ENCODE peak calls at places on chromosome 1, in six cellular contexts. J, E, Z, D, X and S are unnamed samples.

GRCh38 chr1:245578751-245579150 is 424.0 kb downstream of the KIF26B start:
- ATAC-seq in Z (no peak), E (no peak), X (no peak), J (no peak), D (no peak), S (no peak)

GRCh38 chr1:230561570-230561969 is 80.7 kb upstream of the COG2 start:
- ATAC-seq in D (no peak), X (no peak), Z (no peak), E (no peak), J (no peak), S (no peak)

GRCh38 chr1:85179517-85179916 is 21.3 kb downstream of the SYDE2 start:
- ATAC-seq in D (peak; percentile 93), E (no peak), J (no peak), Z (no peak), X (peak; percentile 93), S (peak; percentile 73)

GRCh38 chr1:88737338-88737927 is 53.4 kb downstream of the PKN2 start:
- ATAC-seq in Z (peak; percentile 44), J (peak; percentile 29), E (no peak), X (no peak), D (no peak), S (no peak)

GRCh38 chr1:91929246-91929645 is 20.0 kb upstream of the BRDT start:
- ATAC-seq in Z (no peak), X (no peak), J (peak; percentile 25), D (no peak), E (peak; percentile 43), S (no peak)

GRCh38 chr1:38589036-38589435 is 270.5 kb downstream of the RRAGC start:
- ATAC-seq in Z (no peak), D (no peak), E (peak; percentile 42), J (no peak), X (no peak), S (no peak)

GRCh38 chr1:244802041-244802440 is 33.4 kb upstream of the COX20 start:
- ATAC-seq in Z (peak; percentile 64), D (no peak), X (no peak), E (no peak), J (no peak), S (no peak)

GRCh38 chr1:9084883-9085282 is 15.4 kb upstream of the SLC2A5 start:
- ATAC-seq in J (no peak), Z (no peak), X (no peak), D (no peak), E (peak; percentile 96), S (no peak)

GRCh38 chr1:2547210-2548067 is 8.7 kb upstream of the TNFRSF14 start:
- ATAC-seq in Z (no peak), D (peak; percentile 31), J (no peak), X (peak; percentile 2), E (no peak), S (peak; percentile 40)

GRCh38 chr1:85626818-85627217 is 46.3 kb downstream of the CCN1 start:
- ATAC-seq in E (no peak), J (no peak), Z (no peak), X (no peak), D (no peak), S (no peak)

GRCh38 chr1:170012920-170013319 is 61.6 kb downstream of the KIFAP3 start:
- ATAC-seq in Z (no peak), E (no peak), J (no peak), X (no peak), D (no peak), S (no peak)

GRCh38 chr1:173753830-173754229 is 39.0 kb downstream of the KLHL20 start:
- ATAC-seq in Z (no peak), X (no peak), D (no peak), J (peak; percentile 88), E (no peak), S (no peak)

GRCh38 chr1:91224878-91225277 is 179.8 kb downstream of the HFM1 start:
- ATAC-seq in Z (no peak), E (no peak), D (no peak), X (no peak), J (peak; percentile 65), S (no peak)

GRCh38 chr1:89918127-89918793 is 76.7 kb upstream of the ZNF326 start:
- ATAC-seq in Z (peak; percentile 34), D (no peak), X (no peak), J (no peak), E (no peak), S (no peak)

GRCh38 chr1:155466617-155466972 is 96.0 kb downstream of the ASH1L start:
- ATAC-seq in Z (no peak), X (no peak), E (no peak), D (peak; percentile 17), J (no peak), S (peak; percentile 45)

GRCh38 chr1:116463730-116464129 is 90.7 kb downstream of the ATP1A1 start:
- ATAC-seq in E (no peak), X (no peak), J (no peak), Z (no peak), D (no peak), S (no peak)

GRCh38 chr1:176919386-176920378 is 244.8 kb downstream of the ASTN1 start:
- ATAC-seq in D (no peak), Z (no peak), X (no peak), J (no peak), E (no peak), S (no peak)

GRCh38 chr1:107889524-107889923 is 75.5 kb downstream of the VAV3 start:
- ATAC-seq in X (no peak), E (no peak), D (no peak), J (no peak), Z (no peak), S (no peak)

GRCh38 chr1:17075470-17076255 is 21.8 kb upstream of the SDHB start:
- ATAC-seq in E (no peak), D (peak; percentile 10), J (peak; percentile 65), Z (peak; percentile 89), X (no peak), S (peak; percentile 46)

GRCh38 chr1:28917757-28918118 is 3.4 kb downstream of the EPB41 start:
- ATAC-seq in D (peak; percentile 45), X (no peak), Z (no peak), E (no peak), J (no peak), S (peak; percentile 53)

GRCh38 chr1:156961709-156962108 is 41.3 kb downstream of the LRRC71 start:
- ATAC-seq in X (peak; percentile 41), D (peak; percentile 60), Z (peak; percentile 76), J (no peak), E (no peak), S (peak; percentile 56)

GRCh38 chr1:53303651-53304515 is 24.0 kb downstream of the LRP8 start:
- ATAC-seq in J (no peak), E (no peak), Z (no peak), D (no peak), X (no peak), S (no peak)

GRCh38 chr1:116361648-116362047 is 11.4 kb upstream of the ATP1A1 start:
- ATAC-seq in Z (no peak), D (no peak), J (peak; percentile 76), X (no peak), E (no peak), S (no peak)

GRCh38 chr1:9038881-9039760 is 12.9 kb upstream of the SLC2A7 start:
- ATAC-seq in Z (no peak), J (peak; percentile 13), E (no peak), X (no peak), D (no peak), S (no peak)

GRCh38 chr1:12376236-12377064 is 146.6 kb downstream of the VPS13D start:
- ATAC-seq in E (peak; percentile 46), Z (no peak), D (no peak), J (peak; percentile 12), X (no peak), S (no peak)

GRCh38 chr1:198713081-198713480 is 74.2 kb downstream of the PTPRC start:
- ATAC-seq in E (no peak), D (peak; percentile 73), Z (no peak), J (no peak), X (no peak), S (peak; percentile 79)

GRCh38 chr1:23366598-23366997 is 3.0 kb downstream of the ZNF436 start:
- ATAC-seq in X (no peak), D (no peak), J (no peak), Z (no peak), E (no peak), S (no peak)

GRCh38 chr1:234719454-234720258 is 109.7 kb upstream of the IRF2BP2 start:
- ATAC-seq in J (peak; percentile 19), X (no peak), D (no peak), E (no peak), Z (no peak), S (no peak)

GRCh38 chr1:217244946-217245345 is 385.9 kb downstream of the GPATCH2 start:
- ATAC-seq in Z (no peak), J (no peak), X (no peak), D (no peak), E (no peak), S (no peak)

GRCh38 chr1:193448682-193449461 is 262.5 kb upstream of the B3GALT2 start:
- ATAC-seq in J (no peak), X (peak; percentile 89), D (peak; percentile 85), E (no peak), Z (no peak), S (peak; percentile 96)

GRCh38 chr1:108327534-108328462 is 83.9 kb upstream of the NBPF4 start:
- ATAC-seq in Z (no peak), E (no peak), J (no peak), X (no peak), D (no peak), S (no peak)

GRCh38 chr1:162236201-162236600 is 140.5 kb downstream of the SPATA46 start:
- ATAC-seq in Z (no peak), D (no peak), X (no peak), E (no peak), J (no peak), S (no peak)

GRCh38 chr1:194474701-194475100 is 1288.3 kb upstream of the B3GALT2 start:
- ATAC-seq in Z (no peak), D (no peak), X (peak; percentile 34), E (no peak), J (no peak), S (no peak)

GRCh38 chr1:56446531-56447098 is 132.7 kb downstream of the PLPP3 start:
- ATAC-seq in X (no peak), J (peak; percentile 64), E (peak; percentile 60), D (no peak), Z (no peak), S (no peak)

GRCh38 chr1:230636575-230637163 is 5.6 kb upstream of the COG2 start:
- ATAC-seq in J (no peak), Z (no peak), E (no peak), X (no peak), D (peak; percentile 60), S (peak; percentile 71)

GRCh38 chr1:2642131-2642559 is 9.3 kb upstream of the MMEL1 start:
- ATAC-seq in X (no peak), Z (peak; percentile 1), D (no peak), E (no peak), J (no peak), S (no peak)

GRCh38 chr1:207321790-207322530 is 482 bp downstream of the CD55 start:
- ATAC-seq in E (peak; percentile 20), Z (peak; percentile 63), D (no peak), X (no peak), J (peak; percentile 56), S (no peak)